ENCODE peak calls at places on chromosomes 3 and 15, in eight cellular contexts. F is tibial nerve, X is breast epithelium, G is astrocyte, I is fibroblast of lung, J is tibial artery, R is transverse colon, B is GM23338. D is an unnamed sample.

GRCh38 chr3:146274833-146275232 is 23.9 kb upstream of the PLSCR4 start:
- DNase-seq in F (no peak), X (no peak), G (peak; percentile 91), I (peak; percentile 94), J (no peak), R (no peak), B (no peak), D (no peak)

GRCh38 chr3:179608931-179609720 is 4.5 kb downstream of the NDUFB5 start:
- DNase-seq in F (no peak), X (no peak), G (no peak), I (no peak), J (no peak), R (no peak), B (no peak), D (no peak)

GRCh38 chr3:39839504-39839903 is 30.1 kb downstream of the MYRIP start:
- DNase-seq in F (no peak), X (no peak), G (no peak), I (no peak), J (no peak), R (no peak), B (no peak), D (no peak)

GRCh38 chr3:36932979-36933378 is 11.9 kb downstream of the TRANK1 start:
- DNase-seq in F (no peak), X (no peak), G (peak; percentile 39), I (peak; percentile 49), J (no peak), R (no peak), B (peak; percentile 61), D (no peak)

GRCh38 chr3:84965141-84965540 is 6.4 kb downstream of the CADM2 start:
- DNase-seq in F (no peak), X (no peak), G (no peak), I (no peak), J (no peak), R (no peak), B (peak; percentile 93), D (peak; percentile 75)

GRCh38 chr3:38003817-38004414 is 13.3 kb downstream of the VILL start:
- DNase-seq in F (no peak), X (no peak), G (no peak), I (no peak), J (no peak), R (peak; percentile 68), B (no peak), D (no peak)

GRCh38 chr3:148158210-148158609 is 539.5 kb upstream of the AGTR1 start:
- DNase-seq in F (peak; percentile 14), X (no peak), G (peak; percentile 73), I (peak; percentile 83), J (peak; percentile 27), R (no peak), B (no peak), D (no peak)

GRCh38 chr15:58568157-58568571 is 136.4 kb downstream of the LIPC start:
- DNase-seq in F (peak; percentile 40), X (no peak), G (no peak), I (no peak), J (peak; percentile 50), R (peak; percentile 59), B (no peak), D (no peak)

GRCh38 chr15:82263350-82263749 is 732 bp downstream of the SAXO2 start:
- DNase-seq in F (no peak), X (no peak), G (no peak), I (no peak), J (no peak), R (no peak), B (peak; percentile 32), D (no peak)

GRCh38 chr15:99430881-99431401 is 134.8 kb upstream of the MEF2A start:
- DNase-seq in F (no peak), X (no peak), G (no peak), I (no peak), J (peak; percentile 14), R (peak; percentile 6), B (no peak), D (no peak)

GRCh38 chr3:58482917-58483636 is 8.8 kb upstream of the KCTD6 start:
- DNase-seq in F (no peak), X (no peak), G (no peak), I (no peak), J (no peak), R (no peak), B (no peak), D (no peak)

GRCh38 chr3:3102751-3103150 is 7.4 kb downstream of the IL5RA start:
- DNase-seq in F (no peak), X (no peak), G (no peak), I (no peak), J (no peak), R (no peak), B (no peak), D (no peak)

GRCh38 chr3:59817511-59817910 is 767.7 kb upstream of the CFAP20DC start:
- DNase-seq in F (no peak), X (no peak), G (no peak), I (no peak), J (no peak), R (no peak), B (no peak), D (no peak)

GRCh38 chr3:131794766-131795381 is 239.9 kb downstream of the CPNE4 start:
- DNase-seq in F (peak; percentile 47), X (no peak), G (peak; percentile 34), I (peak; percentile 74), J (no peak), R (no peak), B (peak; percentile 82), D (peak; percentile 57)

GRCh38 chr15:77589839-77590238 is 42.9 kb downstream of the LINGO1 start:
- DNase-seq in F (no peak), X (peak; percentile 54), G (no peak), I (no peak), J (no peak), R (no peak), B (no peak), D (peak; percentile 46)

GRCh38 chr3:113514265-113514769 is 639 bp downstream of the SPICE1 start:
- DNase-seq in F (no peak), X (no peak), G (peak; percentile 8), I (no peak), J (no peak), R (no peak), B (peak; percentile 29), D (no peak)

GRCh38 chr3:171860830-171861535 is 17.8 kb downstream of the TMEM212 start:
- DNase-seq in F (peak; percentile 32), X (no peak), G (peak; percentile 91), I (peak; percentile 90), J (no peak), R (no peak), B (no peak), D (no peak)

GRCh38 chr15:58398643-58399042 is 33.1 kb upstream of the LIPC start:
- DNase-seq in F (no peak), X (no peak), G (no peak), I (no peak), J (no peak), R (no peak), B (peak; percentile 10), D (no peak)

DNA sequence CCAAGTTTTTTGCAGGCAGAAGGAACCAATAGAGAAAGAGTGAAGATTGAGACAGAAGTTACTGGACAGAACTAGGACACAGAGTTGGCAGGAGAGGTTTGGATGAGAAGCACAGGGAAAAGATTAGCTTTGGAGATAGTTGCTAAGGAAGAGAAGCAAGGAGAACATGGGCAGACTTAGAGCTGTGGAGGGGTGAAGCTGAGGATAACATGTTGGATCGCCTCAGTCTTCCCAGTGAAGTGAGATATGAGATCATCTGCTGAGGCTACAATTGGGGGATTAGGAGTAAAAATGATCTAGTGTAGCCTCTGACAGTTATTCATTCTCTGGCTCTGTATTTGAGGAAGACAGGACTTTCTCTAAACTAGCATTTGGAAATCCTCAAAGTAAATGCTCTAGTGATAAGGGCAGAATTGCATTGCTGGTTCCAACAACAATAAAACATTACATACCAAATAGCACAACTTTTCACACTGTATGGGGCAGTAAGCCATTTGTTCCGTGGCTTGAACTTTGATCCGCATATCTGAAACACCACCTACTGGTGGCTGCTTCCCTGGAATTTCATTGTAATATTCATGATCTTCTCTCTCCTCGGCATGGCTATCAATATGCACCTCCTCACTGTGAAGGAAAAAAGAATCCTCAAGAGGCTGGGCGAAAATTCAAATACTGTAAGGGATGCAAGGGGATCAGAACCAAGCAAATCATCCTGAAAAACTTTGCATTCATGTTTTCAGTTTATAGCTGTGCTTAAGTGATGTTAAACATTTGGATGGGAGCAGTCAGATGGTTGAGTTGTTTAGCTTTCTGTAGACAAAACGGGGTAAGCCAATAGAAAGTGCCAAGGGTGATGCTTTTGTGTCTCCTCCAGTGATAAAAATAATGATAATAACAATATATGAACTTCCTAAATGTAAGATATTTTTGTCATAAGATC is 22.2 kb upstream of the EID1 start:
- DNase-seq in F (peak; percentile 42), X (no peak), G (peak; percentile 80), I (peak; percentile 64), J (no peak), R (peak; percentile 40), B (peak; percentile 63), D (no peak)
- TF ChIP-seq CTCF in F (no peak), X (no peak), G (peak; percentile 54), I (peak; percentile 47), J (peak; percentile 23), R (peak; percentile 60), B (peak; percentile 58), D (peak; percentile 61)

GRCh38 chr3:194967126-194968117 is 281.7 kb downstream of the FAM43A start:
- DNase-seq in F (no peak), X (peak; percentile 7), G (no peak), I (no peak), J (no peak), R (no peak), B (no peak), D (no peak)
- H3K27ac ChIP-seq in F (no peak overlapping the region), X (no peak overlapping the region), G (no peak overlapping the region), I (no peak overlapping the region), J (no peak overlapping the region), R (no peak overlapping the region), B (no peak overlapping the region), D (no peak overlapping the region)

DNA sequence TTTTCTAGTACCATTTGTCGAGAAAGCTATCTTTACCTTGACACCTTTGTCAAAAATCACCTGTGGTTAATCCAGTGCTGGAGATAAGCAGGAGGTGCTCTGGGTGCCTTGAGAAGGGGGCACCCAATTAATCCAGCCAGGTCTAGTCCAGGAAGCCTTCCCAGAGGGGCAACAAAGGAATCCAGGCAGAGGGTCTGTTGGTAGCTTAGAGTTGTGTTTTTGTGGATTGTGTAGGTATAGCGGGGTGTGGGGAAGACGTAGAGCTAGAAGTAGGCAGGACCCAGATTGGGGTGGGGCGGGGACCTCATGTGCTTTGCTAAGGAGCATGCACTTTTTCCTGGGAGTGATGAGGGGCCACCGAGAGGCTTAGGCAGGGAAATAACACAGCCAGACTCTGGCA is 6.0 kb upstream of the PIGZ start:
- DNase-seq in F (no peak), X (no peak), G (no peak), I (no peak), J (no peak), R (no peak), B (no peak), D (no peak)
- TF ChIP-seq CTCF in F (no peak), X (no peak), G (no peak), I (no peak), J (no peak), R (no peak), B (no peak), D (no peak)

DNA sequence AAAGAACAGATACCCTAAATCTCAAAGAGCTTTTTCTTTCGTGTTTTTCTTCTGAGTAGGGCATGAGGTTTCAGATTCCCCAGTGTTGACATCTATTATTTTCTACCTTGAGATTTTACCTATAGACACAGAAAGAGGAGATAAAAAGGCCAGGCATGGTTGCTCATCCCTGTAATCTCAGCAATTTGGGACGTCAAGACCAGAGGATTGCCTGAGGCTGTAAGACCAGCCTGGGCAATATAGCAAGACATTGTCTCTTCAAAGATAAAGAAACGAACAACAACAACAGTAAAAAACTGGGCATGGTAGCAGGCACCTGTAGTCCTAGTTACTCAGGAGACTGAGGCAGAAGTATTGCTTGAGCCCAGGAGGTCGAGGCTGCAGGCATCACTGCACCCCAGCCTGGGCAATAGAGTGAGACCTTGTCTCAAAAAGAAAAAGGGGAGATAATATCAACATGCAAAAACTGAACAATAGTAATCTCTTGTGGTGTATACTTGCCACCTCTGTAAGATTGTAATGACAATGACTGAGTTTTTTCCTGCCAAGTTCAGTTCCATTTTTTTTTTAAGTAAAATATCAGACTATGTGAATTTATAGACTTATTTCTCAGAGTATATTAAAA is 71.3 kb downstream of the MBNL1 start:
- DNase-seq in F (no peak), X (no peak), G (no peak), I (no peak), J (no peak), R (no peak), B (no peak), D (no peak)
- H3K27ac ChIP-seq in F (no peak overlapping the region), X (no peak overlapping the region), G (no peak overlapping the region), I (no peak overlapping the region), J (peak overlapping the region; percentile 9), R (no peak overlapping the region), B (no peak overlapping the region), D (no peak overlapping the region)

D was measured in WERI-Rb-1.